ENCODE peak calls at places on chromosomes 11 and 22, in six cellular contexts. U, D, B, O, G and E are unnamed samples.

GRCh38 chr22:26199665-26200064 is 30.4 kb downstream of the SEZ6L start:
- DNase-seq in U (no peak), D (no peak), B (no peak), O (no peak), G (no peak), E (no peak)

GRCh38 chr22:37211075-37211852 is 1.0 kb downstream of the SSTR3 start:
- DNase-seq in U (no peak), D (no peak), B (no peak), O (no peak), G (no peak), E (no peak)

GRCh38 chr22:44450503-44450902 is 47.5 kb downstream of the RTL6 start:
- DNase-seq in U (no peak), D (no peak), B (no peak), O (no peak), G (no peak), E (no peak)

GRCh38 chr22:36606114-36606513 is 77.1 kb upstream of the EIF3D start:
- DNase-seq in U (no peak), D (no peak), B (no peak), O (no peak), G (no peak), E (no peak)

GRCh38 chr11:111441443-111441842 is 62.4 kb upstream of the POU2AF1 start:
- DNase-seq in U (peak), D (no peak), B (no peak), O (no peak), G (no peak), E (no peak)

GRCh38 chr22:23697031-23697970 is 6.5 kb downstream of the RGL4 start:
- DNase-seq in U (no peak), D (no peak), B (no peak), O (no peak), G (no peak), E (no peak)

GRCh38 chr11:16814410-16815046 is 76.1 kb downstream of the C11orf58 start:
- DNase-seq in U (no peak), D (no peak), B (no peak), O (no peak), G (no peak), E (no peak)

GRCh38 chr11:72782081-72782920 is 11.5 kb downstream of the STARD10 start:
- DNase-seq in U (no peak), D (no peak), B (no peak), O (no peak), G (no peak), E (no peak)

GRCh38 chr11:129374081-129374992 is 1.3 kb upstream of the BARX2 start:
- DNase-seq in U (no peak), D (no peak), B (no peak), O (no peak), G (no peak), E (no peak)

GRCh38 chr11:60347084-60347797 is 20.2 kb downstream of the MS4A6E start:
- DNase-seq in U (no peak), D (no peak), B (no peak), O (no peak), G (no peak), E (no peak)

GRCh38 chr11:12188548-12189317 is 78.3 kb downstream of the MICAL2 start:
- DNase-seq in U (no peak), D (no peak), B (no peak), O (no peak), G (no peak), E (no peak)

GRCh38 chr22:39287076-39287743 is 32.2 kb downstream of the RPL3 start:
- DNase-seq in U (no peak), D (no peak), B (peak), O (no peak), G (no peak), E (no peak)

GRCh38 chr11:6607190-6607635 is 3.6 kb downstream of the ILK start:
- DNase-seq in U (no peak), D (no peak), B (no peak), O (no peak), G (no peak), E (no peak)

GRCh38 chr11:104892723-104893511 is 5.3 kb downstream of the CASP12 start:
- DNase-seq in U (peak), D (no peak), B (no peak), O (no peak), G (no peak), E (no peak)

GRCh38 chr11:126211236-126212088 is at the start of the genes FAM118B and RPUSD4:
- DNase-seq in U (peak), D (peak), B (peak), O (peak), G (peak), E (peak)